ENCODE peak calls at places on chromosomes 11 and 22, in seven cellular contexts. F, Z, W, T, U, O and H are unnamed samples.

GRCh38 chr11:101336858-101337257 is 207.2 kb upstream of the PGR start:
- DNase-seq in T (no peak), Z (no peak), U (no peak), O (no peak), F (no peak), W (no peak), H (peak; percentile 31)

GRCh38 chr11:86486261-86487030 is 111.8 kb downstream of the CCDC81 start:
- DNase-seq in Z (no peak), T (no peak), F (no peak), W (no peak), U (no peak), O (no peak), H (no peak)

GRCh38 chr22:44572414-44573207 is 74.6 kb upstream of the RTL6 start:
- DNase-seq in F (no peak), T (no peak), Z (no peak), O (peak; percentile 31), W (peak; percentile 27), U (no peak), H (no peak)

GRCh38 chr11:123054301-123055065 is 7.5 kb downstream of the HSPA8 start:
- DNase-seq in U (peak; percentile 68), T (peak; percentile 64), O (peak; percentile 89), F (peak; percentile 94), Z (no peak), W (no peak), H (peak; percentile 95)

GRCh38 chr11:114366331-114367243 is 33.7 kb downstream of the C11orf71 start:
- DNase-seq in O (peak; percentile 86), U (peak; percentile 51), W (no peak), F (no peak), Z (no peak), T (no peak), H (no peak)

GRCh38 chr22:48493733-48494132 is 1333.9 kb downstream of the BRD1 start:
- DNase-seq in W (no peak), O (no peak), Z (no peak), T (no peak), F (no peak), U (no peak), H (no peak)

GRCh38 chr11:57491371-57492061 is 24.0 kb downstream of the SLC43A1 start:
- DNase-seq in T (peak; percentile 43), F (peak; percentile 67), Z (no peak), O (peak; percentile 47), W (no peak), U (peak; percentile 39), H (peak; percentile 85)

GRCh38 chr11:56783448-56784041 is 35.0 kb upstream of the OR9G4 start:
- DNase-seq in F (peak; percentile 78), U (peak; percentile 36), T (peak; percentile 61), O (peak; percentile 79), Z (no peak), W (no peak), H (peak; percentile 90)

GRCh38 chr22:37684803-37685615 is 1.1 kb upstream of the NOL12 start:
- DNase-seq in W (peak; percentile 79), U (no peak), F (no peak), T (no peak), O (no peak), Z (no peak), H (no peak)

GRCh38 chr11:96263361-96263763 is 79.6 kb downstream of the MAML2 start:
- DNase-seq in O (peak; percentile 93), Z (no peak), F (no peak), U (peak; percentile 45), W (no peak), T (no peak), H (no peak)

DNA sequence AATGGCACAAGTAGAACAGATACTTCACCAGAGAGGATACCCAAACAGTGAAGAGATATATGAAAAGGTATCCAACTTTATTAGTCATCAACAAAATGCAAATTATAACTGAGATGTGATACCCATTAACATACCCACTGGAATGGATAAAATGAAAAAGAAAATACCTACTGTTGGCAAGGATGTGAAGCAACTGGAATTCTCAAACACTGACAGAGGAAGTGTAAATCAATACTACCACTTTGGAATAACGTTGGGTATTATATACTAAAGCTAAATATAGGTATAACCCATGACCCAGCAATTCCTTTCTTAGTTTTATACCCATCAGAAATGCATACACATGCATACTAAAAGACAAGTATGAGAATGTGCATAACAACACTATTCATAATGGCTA is 80.5 kb downstream of the RPL27A start:
- DNase-seq in Z (no peak), U (no peak), O (no peak), F (no peak), W (no peak), T (no peak), H (no peak)
- H3K27ac ChIP-seq in Z (no peak overlapping the region), U (no peak overlapping the region), O (no peak overlapping the region), F (no peak overlapping the region), W (no peak overlapping the region), T (no peak overlapping the region), H (no peak overlapping the region)

DNA sequence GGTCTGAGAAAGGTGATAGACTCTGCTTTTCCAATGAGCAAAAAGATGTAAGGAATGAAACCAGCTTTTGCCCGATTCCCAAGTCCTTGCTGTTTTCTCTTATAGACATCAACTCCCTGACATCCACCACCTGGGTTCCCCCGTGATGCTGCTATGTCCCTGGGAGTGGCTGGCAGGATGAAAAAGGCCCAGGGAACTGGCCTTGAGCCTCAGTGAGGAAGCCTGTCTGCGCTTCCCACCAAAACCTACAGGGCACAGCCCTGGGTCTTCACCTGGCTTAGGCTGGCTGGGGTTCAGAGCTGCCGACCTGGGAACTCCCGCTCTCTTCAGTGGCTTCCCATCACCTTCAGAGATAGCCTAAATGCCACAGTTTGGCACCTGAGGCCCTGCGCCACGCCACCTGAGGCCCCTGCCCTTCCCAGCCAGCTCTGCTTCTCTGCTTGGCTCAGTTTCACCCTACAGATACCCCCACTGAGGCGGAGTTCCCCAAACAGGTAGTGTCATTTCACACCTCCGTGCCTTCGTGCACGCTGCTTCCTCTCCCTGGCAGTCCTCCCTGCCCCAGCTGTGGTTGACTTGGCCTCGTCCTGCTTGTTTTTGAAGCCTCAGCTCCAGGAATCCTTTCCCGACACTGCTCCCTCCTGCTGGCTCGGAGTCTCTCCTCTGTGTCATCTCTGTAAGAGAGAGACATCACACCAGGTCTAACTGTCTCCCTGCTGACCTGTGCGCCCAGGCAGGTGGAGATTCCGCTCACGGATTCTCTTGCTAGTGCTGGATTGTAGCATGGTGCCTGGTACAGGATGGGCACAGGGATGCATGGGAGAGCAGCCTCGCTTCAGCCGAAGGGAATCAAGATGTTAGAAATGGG is 10.7 kb downstream of the SLC37A2 start:
- DNase-seq in Z (peak; percentile 42), F (no peak), W (no peak), U (no peak), O (no peak), T (no peak), H (no peak)
- H3K27ac ChIP-seq in Z (no peak overlapping the region), F (no peak overlapping the region), W (no peak overlapping the region), U (no peak overlapping the region), O (no peak overlapping the region), T (no peak overlapping the region), H (no peak overlapping the region)

DNA sequence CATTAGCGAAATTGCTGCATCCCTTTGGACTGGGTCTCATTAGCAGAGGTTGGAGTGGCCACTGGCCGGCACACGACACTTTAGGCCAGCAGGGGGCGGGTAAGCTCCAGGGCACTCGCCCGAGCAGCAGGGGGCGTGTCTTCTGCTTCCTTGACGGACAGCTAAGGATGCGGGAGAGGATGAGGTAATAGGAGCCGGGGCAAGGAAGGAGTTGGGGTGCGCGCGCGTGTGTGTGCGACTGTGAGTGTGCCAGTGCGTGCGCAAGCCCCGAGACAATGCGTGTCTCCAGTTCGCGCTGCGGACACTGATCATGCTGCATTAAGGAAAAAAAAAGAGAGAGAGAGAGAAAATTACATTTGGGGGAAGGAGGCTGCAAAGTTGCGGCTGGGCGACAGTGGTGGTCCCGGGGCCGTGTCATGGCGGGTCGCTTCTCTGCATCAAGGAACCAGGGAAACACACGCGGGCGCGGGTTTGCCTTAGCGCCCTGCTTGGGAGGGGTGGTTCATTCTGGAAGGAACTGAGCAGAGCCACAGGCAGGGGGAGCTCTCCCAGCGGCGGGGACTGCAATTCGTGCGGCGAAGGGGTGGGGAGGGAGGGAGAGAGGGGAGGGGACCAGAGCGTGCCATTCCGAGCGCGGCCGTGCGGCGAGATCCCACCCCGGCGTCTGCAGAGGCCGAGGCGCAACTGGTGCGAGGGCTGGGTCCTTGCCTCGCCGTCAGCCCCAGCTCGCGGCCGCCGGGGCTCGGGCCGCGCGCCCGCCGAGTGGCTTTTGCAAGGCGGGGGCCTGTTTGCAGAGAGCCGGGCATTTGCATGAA is at the start of gene DTX4:
- DNase-seq in U (peak; percentile 87), T (peak; percentile 93), W (peak; percentile 95), O (peak; percentile 95), Z (peak; percentile 94), F (peak; percentile 95), H (peak; percentile 97)
- H3K27ac ChIP-seq in U (no peak within 1 kb of the TSS), T (peak within 1 kb of the TSS; percentile 89), W (peak within 1 kb of the TSS; percentile 91), O (no peak within 1 kb of the TSS), Z (peak within 1 kb of the TSS; percentile 85), F (peak within 1 kb of the TSS; percentile 47), H (peak within 1 kb of the TSS; percentile 90)

DNA sequence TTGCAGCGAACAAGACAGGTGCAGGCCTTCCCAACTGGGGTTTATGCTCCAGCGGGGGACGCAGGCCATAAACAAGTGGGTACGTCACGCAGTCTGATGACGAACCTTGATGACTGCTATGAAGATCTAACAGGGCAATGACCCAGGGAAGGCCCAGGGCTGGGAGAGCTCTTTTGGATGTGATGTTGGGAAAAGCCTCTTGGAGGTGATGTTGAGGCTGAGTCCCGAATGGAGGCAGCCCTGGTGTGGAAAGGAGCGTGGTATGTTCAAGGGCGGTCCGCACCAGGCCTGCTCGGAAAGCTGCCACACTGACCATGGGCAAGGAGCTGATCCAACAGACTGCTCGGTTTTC is 5.8 kb downstream of the FADS2 start:
- DNase-seq in W (no peak), U (no peak), T (no peak), O (no peak), Z (no peak), F (peak; percentile 57), H (peak; percentile 56)
- H3K27ac ChIP-seq in W (no peak overlapping the region), U (peak overlapping the region; percentile 98), T (peak overlapping the region; percentile 18), O (no peak overlapping the region), Z (peak overlapping the region; percentile 73), F (peak overlapping the region; percentile 97), H (peak overlapping the region; percentile 97)

DNA sequence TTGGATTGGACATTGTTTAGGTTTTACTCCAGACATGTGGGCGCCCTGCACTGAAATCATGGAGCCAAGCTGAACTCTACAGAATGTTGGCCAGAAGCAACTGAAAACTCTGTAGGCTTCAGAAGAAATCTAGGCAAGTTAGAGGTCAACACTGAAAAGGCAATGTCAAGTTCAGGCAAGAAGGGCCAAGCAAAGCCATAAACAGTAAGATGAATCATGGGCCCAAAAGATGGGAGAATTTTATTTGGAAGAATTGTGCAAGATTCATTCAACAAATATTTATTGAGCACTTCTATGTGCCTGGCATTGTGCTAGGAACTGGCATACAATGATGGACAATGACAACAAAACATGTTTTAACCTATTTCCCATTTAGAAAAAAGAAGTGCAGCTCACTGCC is 10.9 kb downstream of the HOATZ start:
- DNase-seq in Z (no peak), O (no peak), F (no peak), W (no peak), U (no peak), T (no peak), H (no peak)
- H3K27ac ChIP-seq in Z (no peak overlapping the region), O (no peak overlapping the region), F (no peak overlapping the region), W (no peak overlapping the region), U (no peak overlapping the region), T (no peak overlapping the region), H (no peak overlapping the region)